ENCODE peak calls at places on chromosomes 6 and 20, in eight cellular contexts. One of them, this sample, is unnamed.

GRCh38 chr6:37479266-37479854 is 20.3 kb downstream of the CCDC167 start:
- DNase-seq in stimulated activated CD4-positive, alpha-beta T cell treated with anti-CD3 and anti-CD28 coated beads, Interleukin-4, amount 100 ng/mL, for 1 hour: no peak
- DNase-seq in adrenal gland: no peak
- DNase-seq in GM20000: no peak
- DNase-seq in left lung: no peak
- DNase-seq in central memory CD4-positive, alpha-beta T cell: no peak
- DNase-seq in GM23338: no peak
- DNase-seq in right atrium auricular region: no peak
- DNase-seq in this sample: no peak

GRCh38 chr6:22717906-22718305 is 148.5 kb downstream of the HDGFL1 start:
- DNase-seq in stimulated activated CD4-positive, alpha-beta T cell treated with anti-CD3 and anti-CD28 coated beads, Interleukin-4, amount 100 ng/mL, for 1 hour: no peak
- DNase-seq in adrenal gland: no peak
- DNase-seq in GM20000: no peak
- DNase-seq in left lung: no peak
- DNase-seq in central memory CD4-positive, alpha-beta T cell: no peak
- DNase-seq in GM23338: no peak
- DNase-seq in right atrium auricular region: no peak
- DNase-seq in this sample: no peak

GRCh38 chr20:44448753-44449546 is 26.7 kb upstream of the TTPAL start:
- DNase-seq in stimulated activated CD4-positive, alpha-beta T cell treated with anti-CD3 and anti-CD28 coated beads, Interleukin-4, amount 100 ng/mL, for 1 hour: no peak
- DNase-seq in adrenal gland: peak
- DNase-seq in GM20000: peak
- DNase-seq in left lung: no peak
- DNase-seq in central memory CD4-positive, alpha-beta T cell: no peak
- DNase-seq in GM23338: peak
- DNase-seq in right atrium auricular region: no peak
- DNase-seq in this sample: no peak

GRCh38 chr6:29620629-29621028 is 12.4 kb downstream of the GABBR1 start:
- DNase-seq in stimulated activated CD4-positive, alpha-beta T cell treated with anti-CD3 and anti-CD28 coated beads, Interleukin-4, amount 100 ng/mL, for 1 hour: no peak
- DNase-seq in adrenal gland: no peak
- DNase-seq in GM20000: no peak
- DNase-seq in left lung: no peak
- DNase-seq in central memory CD4-positive, alpha-beta T cell: no peak
- DNase-seq in GM23338: no peak
- DNase-seq in right atrium auricular region: no peak
- DNase-seq in this sample: no peak

GRCh38 chr6:7879043-7879442 is 31.5 kb downstream of the TXNDC5 start:
- DNase-seq in stimulated activated CD4-positive, alpha-beta T cell treated with anti-CD3 and anti-CD28 coated beads, Interleukin-4, amount 100 ng/mL, for 1 hour: no peak
- DNase-seq in adrenal gland: no peak
- DNase-seq in GM20000: no peak
- DNase-seq in left lung: no peak
- DNase-seq in central memory CD4-positive, alpha-beta T cell: no peak
- DNase-seq in GM23338: no peak
- DNase-seq in right atrium auricular region: no peak
- DNase-seq in this sample: no peak

GRCh38 chr20:56957737-56958553 is 308.5 kb downstream of the BMP7 start:
- DNase-seq in stimulated activated CD4-positive, alpha-beta T cell treated with anti-CD3 and anti-CD28 coated beads, Interleukin-4, amount 100 ng/mL, for 1 hour: no peak
- DNase-seq in adrenal gland: no peak
- DNase-seq in GM20000: no peak
- DNase-seq in left lung: no peak
- DNase-seq in central memory CD4-positive, alpha-beta T cell: no peak
- DNase-seq in GM23338: peak
- DNase-seq in right atrium auricular region: no peak
- DNase-seq in this sample: no peak

GRCh38 chr6:137217801-137218472 is 1.2 kb downstream of the IFNGR1 start:
- DNase-seq in stimulated activated CD4-positive, alpha-beta T cell treated with anti-CD3 and anti-CD28 coated beads, Interleukin-4, amount 100 ng/mL, for 1 hour: no peak
- DNase-seq in adrenal gland: peak
- DNase-seq in GM20000: no peak
- DNase-seq in left lung: no peak
- DNase-seq in central memory CD4-positive, alpha-beta T cell: no peak
- DNase-seq in GM23338: no peak
- DNase-seq in right atrium auricular region: no peak
- DNase-seq in this sample: peak

GRCh38 chr6:55473722-55474121 is 105.3 kb downstream of the HMGCLL1 start:
- DNase-seq in stimulated activated CD4-positive, alpha-beta T cell treated with anti-CD3 and anti-CD28 coated beads, Interleukin-4, amount 100 ng/mL, for 1 hour: no peak
- DNase-seq in adrenal gland: no peak
- DNase-seq in GM20000: no peak
- DNase-seq in left lung: no peak
- DNase-seq in central memory CD4-positive, alpha-beta T cell: no peak
- DNase-seq in GM23338: no peak
- DNase-seq in right atrium auricular region: no peak
- DNase-seq in this sample: no peak

GRCh38 chr6:31396422-31397152 is 6.8 kb upstream of the MICA start:
- DNase-seq in stimulated activated CD4-positive, alpha-beta T cell treated with anti-CD3 and anti-CD28 coated beads, Interleukin-4, amount 100 ng/mL, for 1 hour: peak
- DNase-seq in adrenal gland: peak
- DNase-seq in GM20000: peak
- DNase-seq in left lung: peak
- DNase-seq in central memory CD4-positive, alpha-beta T cell: peak
- DNase-seq in GM23338: peak
- DNase-seq in right atrium auricular region: peak
- DNase-seq in this sample: peak

GRCh38 chr6:142927904-142928303 is 17.1 kb downstream of the HIVEP2 start:
- DNase-seq in stimulated activated CD4-positive, alpha-beta T cell treated with anti-CD3 and anti-CD28 coated beads, Interleukin-4, amount 100 ng/mL, for 1 hour: no peak
- DNase-seq in adrenal gland: no peak
- DNase-seq in GM20000: no peak
- DNase-seq in left lung: no peak
- DNase-seq in central memory CD4-positive, alpha-beta T cell: peak
- DNase-seq in GM23338: no peak
- DNase-seq in right atrium auricular region: no peak
- DNase-seq in this sample: no peak

GRCh38 chr6:143397229-143398222 is 53.0 kb downstream of the ADAT2 start:
- DNase-seq in stimulated activated CD4-positive, alpha-beta T cell treated with anti-CD3 and anti-CD28 coated beads, Interleukin-4, amount 100 ng/mL, for 1 hour: no peak
- DNase-seq in adrenal gland: no peak
- DNase-seq in GM20000: no peak
- DNase-seq in left lung: peak
- DNase-seq in central memory CD4-positive, alpha-beta T cell: peak
- DNase-seq in GM23338: peak
- DNase-seq in right atrium auricular region: peak
- DNase-seq in this sample: peak